ENCODE peak calls at places on chromosomes 4 and X, in nine cellular contexts. T is endodermal cell; H is lung; U is tibial artery; P is substantia nigra; F is RWPE1; L is fibroblast of lung; X is upper lobe of left lung; A is CD4-positive, alpha-beta memory T cell. W is an unnamed sample.
A peak's percentile ranks its signal among the peaks of the same experiment; 100 is the strongest.

GRCh38 chrX:72381439-72382198 is 75.9 kb upstream of the CITED1 start:
- DNase-seq in L (peak; percentile 21), F (no peak), T (no peak), H (no peak), P (no peak), A (no peak), X (peak; percentile 39), U (no peak), W (no peak)

GRCh38 chr4:129468624-129469023 is 372.7 kb downstream of the C4orf33 start:
- DNase-seq in P (no peak), U (no peak), A (no peak), H (no peak), X (no peak), T (no peak), F (no peak), L (no peak), W (no peak)

GRCh38 chrX:28349888-28350287 is 237.4 kb upstream of the IL1RAPL1 start:
- DNase-seq in U (no peak), F (no peak), L (no peak), A (no peak), X (no peak), T (no peak), H (no peak), P (no peak), W (peak; percentile 3)

GRCh38 chrX:131792356-131792749 is 230.7 kb upstream of the STK26 start:
- DNase-seq in L (peak; percentile 83), P (no peak), F (no peak), H (peak; percentile 91), T (no peak), U (no peak), A (no peak), X (peak; percentile 89), W (no peak)

GRCh38 chr4:78119698-78120097 is 62.6 kb downstream of the FRAS1 start:
- DNase-seq in F (no peak), H (no peak), U (no peak), P (no peak), X (no peak), L (no peak), A (no peak), T (no peak), W (no peak)

GRCh38 chr4:56653461-56654237 is 27.4 kb downstream of the HOPX start:
- DNase-seq in A (peak; percentile 42), U (no peak), F (no peak), P (no peak), H (no peak), T (no peak), X (peak; percentile 36), L (peak; percentile 18), W (no peak)

GRCh38 chr4:138981930-138982390 is 33.6 kb upstream of the NOCT start:
- DNase-seq in U (peak; percentile 36), X (peak; percentile 76), A (no peak), P (no peak), L (peak; percentile 30), T (no peak), H (peak; percentile 59), F (peak; percentile 26), W (peak; percentile 16)

GRCh38 chr4:77538574-77539157 is 67.0 kb upstream of the CXCL13 start:
- DNase-seq in H (peak; percentile 42), T (no peak), U (no peak), P (no peak), L (peak; percentile 35), X (no peak), A (no peak), F (peak; percentile 46), W (peak; percentile 55)

GRCh38 chr4:189202182-189202868 is 738.3 kb upstream of the FRG1 start:
- DNase-seq in X (peak; percentile 47), A (no peak), L (peak; percentile 14), P (peak; percentile 4), H (peak; percentile 41), T (peak; percentile 78), U (peak; percentile 69), F (peak; percentile 64), W (peak; percentile 5)

GRCh38 chr4:108492816-108493595 is 127.4 kb upstream of the RPL34 start:
- DNase-seq in P (no peak), F (no peak), T (peak; percentile 90), U (no peak), A (no peak), L (peak; percentile 14), H (no peak), X (no peak), W (no peak)

GRCh38 chr4:17030543-17030942 is 132.1 kb upstream of the LDB2 start:
- DNase-seq in F (peak; percentile 69), H (no peak), A (no peak), X (no peak), T (no peak), U (no peak), P (no peak), L (peak; percentile 97), W (peak; percentile 18)

GRCh38 chr4:176207839-176208238 is 12.5 kb upstream of the SPATA4 start:
- DNase-seq in P (no peak), F (no peak), H (no peak), L (no peak), A (no peak), T (no peak), U (no peak), X (no peak), W (no peak)

GRCh38 chrX:85928606-85929005 is 118.8 kb downstream of the CHM start:
- DNase-seq in U (no peak), P (no peak), A (no peak), X (no peak), T (no peak), L (no peak), H (no peak), F (no peak), W (no peak)

GRCh38 chrX:96480081-96480480 is 204.6 kb upstream of the DIAPH2 start:
- DNase-seq in A (no peak), L (peak; percentile 48), H (no peak), P (no peak), U (no peak), F (no peak), X (no peak), T (no peak), W (no peak)

GRCh38 chrX:12997898-12998687 is 23.2 kb downstream of the TMSB4X start:
- DNase-seq in L (no peak), T (no peak), P (peak; percentile 9), H (no peak), U (no peak), F (no peak), X (no peak), A (no peak), W (no peak)

DNA sequence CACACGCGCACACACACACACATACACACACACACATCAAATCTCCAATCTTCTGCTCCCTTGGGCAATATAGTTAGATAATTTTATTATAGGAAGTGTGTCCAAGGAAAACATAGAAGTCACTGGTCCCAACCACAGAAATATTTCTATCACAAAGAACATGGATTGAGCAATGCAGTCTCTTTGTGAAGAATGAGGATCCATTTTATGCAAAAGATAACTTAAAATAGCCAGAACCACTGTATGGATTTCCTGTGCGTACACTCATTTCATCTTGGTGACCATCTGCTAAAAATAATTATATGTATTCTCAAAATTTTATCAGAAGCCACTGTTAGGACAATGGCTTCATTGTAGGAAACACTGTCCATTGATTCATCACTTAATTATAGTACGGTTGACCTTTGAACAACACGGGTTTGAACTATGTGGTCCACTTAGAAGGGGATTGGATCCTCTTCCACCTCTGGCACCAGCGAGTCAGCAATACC is 169.6 kb upstream of the MXRA5 start:
- DNase-seq in X (no peak), U (no peak), A (no peak), T (no peak), H (no peak), F (no peak), L (peak; percentile 82), P (no peak), W (no peak)
- H3K27ac ChIP-seq in X (no peak overlapping the region), U (no peak overlapping the region), A (no peak overlapping the region), T (no peak overlapping the region), H (no peak overlapping the region), F (no peak overlapping the region), L (no peak overlapping the region), P (no peak overlapping the region), W (no peak overlapping the region)

DNA sequence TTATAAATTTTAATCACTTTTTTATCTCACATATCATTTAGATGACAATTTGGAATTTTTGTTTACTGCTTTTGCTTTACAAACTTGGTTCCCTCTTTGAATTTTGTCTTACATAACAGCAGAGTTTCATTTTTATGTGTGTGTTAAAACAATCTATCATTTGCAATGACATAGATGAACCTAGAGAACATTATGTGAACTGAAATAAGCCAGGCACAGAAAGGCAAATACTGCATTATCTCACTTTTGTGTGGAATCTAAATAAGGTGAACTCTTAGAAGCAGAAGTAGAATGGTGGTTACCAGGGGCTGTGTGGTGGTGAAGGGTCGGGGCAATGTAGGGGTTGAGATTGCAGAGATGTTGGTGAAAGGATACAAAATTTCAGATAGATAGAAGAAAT is 170.6 kb downstream of the GASK1B start:
- DNase-seq in H (no peak), X (no peak), F (no peak), L (no peak), A (no peak), P (no peak), T (no peak), U (no peak), W (no peak)
- H3K27ac ChIP-seq in H (no peak overlapping the region), X (no peak overlapping the region), F (no peak overlapping the region), L (no peak overlapping the region), A (no peak overlapping the region), P (no peak overlapping the region), T (no peak overlapping the region), U (no peak overlapping the region), W (no peak overlapping the region)

DNA sequence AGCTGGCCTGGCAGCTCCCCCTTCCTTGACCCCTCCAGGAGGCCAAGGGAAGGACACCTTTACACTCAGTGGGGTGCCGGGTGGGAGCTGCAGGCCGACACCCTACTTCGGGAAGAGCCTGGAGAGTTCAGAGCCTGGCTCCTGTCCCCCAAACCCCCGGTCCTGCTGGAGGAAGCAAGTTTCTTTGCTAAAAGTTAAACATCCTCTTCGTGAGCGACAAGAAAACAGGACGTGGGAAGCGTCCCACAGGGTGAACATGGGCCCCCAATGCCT is 2.3 kb upstream of the FTSJ1 start:
- DNase-seq in T (peak; percentile 56), P (no peak), X (no peak), F (no peak), U (no peak), L (no peak), H (no peak), A (no peak), W (no peak)
- H3K27ac ChIP-seq in T (no peak overlapping the region), P (no peak overlapping the region), X (no peak overlapping the region), F (peak overlapping the region; percentile 21), U (no peak overlapping the region), L (no peak overlapping the region), H (no peak overlapping the region), A (no peak overlapping the region), W (no peak overlapping the region)

GRCh38 chrX:132876933-132877332 is 81.5 kb downstream of the HS6ST2 start:
- DNase-seq in P (no peak), L (no peak), X (no peak), H (no peak), U (no peak), F (no peak), A (no peak), T (no peak), W (no peak)

GRCh38 chrX:132883358-132883908 is 75.0 kb downstream of the HS6ST2 start:
- DNase-seq in P (no peak), L (no peak), H (no peak), U (no peak), F (no peak), A (no peak), X (no peak), T (no peak), W (no peak)

GRCh38 chrX:132876509-132876837 is 82.0 kb downstream of the HS6ST2 start:
- DNase-seq in T (peak; percentile 79), F (no peak), L (peak; percentile 10), P (no peak), U (no peak), H (no peak), X (no peak), A (no peak), W (no peak)

GRCh38 chrX:132875705-132876508 is 82.5 kb downstream of the HS6ST2 start:
- DNase-seq in H (no peak), A (no peak), P (no peak), L (no peak), U (no peak), F (no peak), T (peak; percentile 51), X (no peak), W (no peak)

GRCh38 chrX:132877954-132878536 is 80.4 kb downstream of the HS6ST2 start:
- DNase-seq in P (no peak), L (no peak), A (no peak), F (no peak), H (no peak), T (peak; percentile 67), U (no peak), X (no peak), W (no peak)
- H3K27ac ChIP-seq in P (no peak overlapping the region), L (no peak overlapping the region), A (no peak overlapping the region), F (no peak overlapping the region), H (no peak overlapping the region), T (no peak overlapping the region), U (no peak overlapping the region), X (no peak overlapping the region), W (no peak overlapping the region)

W was measured in epithelial cell of prostate.